ENCODE peak calls at places on chromosome 7, in eight cellular contexts. One of them, this sample, is unnamed.

GRCh38 chr7:128737867-128738390 is 1.2 kb upstream of the CALU start:
- DNase-seq in cardiac septum: no peak
- DNase-seq in AG20443: peak; percentile 58
- DNase-seq in amniotic stem cell: peak; percentile 46
- DNase-seq in CD4-positive, alpha-beta T cell: no peak
- DNase-seq in PC-3: peak; percentile 83
- DNase-seq in EL: peak; percentile 86
- DNase-seq in activated CD4-positive, alpha-beta T cell treated with anti-CD3 and anti-CD28 coated beads, Interleukin-2, amount 50 U/mL, for 4 hours: no peak
- DNase-seq in this sample: peak; percentile 54

GRCh38 chr7:134755422-134756022 is 23.9 kb upstream of the CALD1 start:
- DNase-seq in cardiac septum: no peak
- DNase-seq in activated CD4-positive, alpha-beta T cell treated with anti-CD3 and anti-CD28 coated beads, Interleukin-2, amount 50 U/mL, for 4 hours: peak; percentile 33
- DNase-seq in amniotic stem cell: peak; percentile 41
- DNase-seq in EL: peak; percentile 46
- DNase-seq in PC-3: peak; percentile 34
- DNase-seq in AG20443: peak; percentile 54
- DNase-seq in CD4-positive, alpha-beta T cell: peak; percentile 25
- DNase-seq in this sample: peak; percentile 62

GRCh38 chr7:96534221-96534620 is 175.4 kb downstream of the SEM1 start:
- DNase-seq in activated CD4-positive, alpha-beta T cell treated with anti-CD3 and anti-CD28 coated beads, Interleukin-2, amount 50 U/mL, for 4 hours: no peak
- DNase-seq in amniotic stem cell: no peak
- DNase-seq in AG20443: no peak
- DNase-seq in cardiac septum: no peak
- DNase-seq in EL: no peak
- DNase-seq in PC-3: no peak
- DNase-seq in CD4-positive, alpha-beta T cell: no peak
- DNase-seq in this sample: no peak

GRCh38 chr7:8175929-8176369 is 86.0 kb downstream of the ICA1 start:
- DNase-seq in CD4-positive, alpha-beta T cell: no peak
- DNase-seq in activated CD4-positive, alpha-beta T cell treated with anti-CD3 and anti-CD28 coated beads, Interleukin-2, amount 50 U/mL, for 4 hours: no peak
- DNase-seq in EL: no peak
- DNase-seq in cardiac septum: no peak
- DNase-seq in PC-3: no peak
- DNase-seq in amniotic stem cell: no peak
- DNase-seq in AG20443: no peak
- DNase-seq in this sample: no peak

GRCh38 chr7:45980181-45980905 is 59.3 kb upstream of the IGFBP3 start:
- DNase-seq in cardiac septum: no peak
- DNase-seq in amniotic stem cell: no peak
- DNase-seq in AG20443: peak; percentile 73
- DNase-seq in PC-3: no peak
- DNase-seq in CD4-positive, alpha-beta T cell: no peak
- DNase-seq in activated CD4-positive, alpha-beta T cell treated with anti-CD3 and anti-CD28 coated beads, Interleukin-2, amount 50 U/mL, for 4 hours: no peak
- DNase-seq in EL: peak; percentile 36
- DNase-seq in this sample: no peak

GRCh38 chr7:151427705-151428392 is 12.1 kb downstream of the CRYGN start:
- DNase-seq in EL: no peak
- DNase-seq in PC-3: no peak
- DNase-seq in AG20443: no peak
- DNase-seq in cardiac septum: no peak
- DNase-seq in CD4-positive, alpha-beta T cell: no peak
- DNase-seq in amniotic stem cell: no peak
- DNase-seq in activated CD4-positive, alpha-beta T cell treated with anti-CD3 and anti-CD28 coated beads, Interleukin-2, amount 50 U/mL, for 4 hours: no peak
- DNase-seq in this sample: no peak

GRCh38 chr7:40220421-40220911 is 85.7 kb downstream of the SUGCT start:
- DNase-seq in AG20443: peak; percentile 11
- DNase-seq in PC-3: peak; percentile 36
- DNase-seq in activated CD4-positive, alpha-beta T cell treated with anti-CD3 and anti-CD28 coated beads, Interleukin-2, amount 50 U/mL, for 4 hours: no peak
- DNase-seq in EL: peak; percentile 50
- DNase-seq in CD4-positive, alpha-beta T cell: no peak
- DNase-seq in amniotic stem cell: no peak
- DNase-seq in cardiac septum: no peak
- DNase-seq in this sample: no peak

GRCh38 chr7:98254951-98255610 is 3.0 kb upstream of the TECPR1 start:
- DNase-seq in activated CD4-positive, alpha-beta T cell treated with anti-CD3 and anti-CD28 coated beads, Interleukin-2, amount 50 U/mL, for 4 hours: no peak
- DNase-seq in EL: no peak
- DNase-seq in amniotic stem cell: no peak
- DNase-seq in AG20443: no peak
- DNase-seq in cardiac septum: no peak
- DNase-seq in PC-3: no peak
- DNase-seq in CD4-positive, alpha-beta T cell: no peak
- DNase-seq in this sample: peak; percentile 43

GRCh38 chr7:132680590-132680989 is 104.3 kb upstream of the PLXNA4 start:
- DNase-seq in cardiac septum: no peak
- DNase-seq in PC-3: no peak
- DNase-seq in CD4-positive, alpha-beta T cell: no peak
- DNase-seq in amniotic stem cell: no peak
- DNase-seq in AG20443: no peak
- DNase-seq in EL: no peak
- DNase-seq in activated CD4-positive, alpha-beta T cell treated with anti-CD3 and anti-CD28 coated beads, Interleukin-2, amount 50 U/mL, for 4 hours: no peak
- DNase-seq in this sample: no peak

GRCh38 chr7:99079104-99079503 is 64.8 kb downstream of the SMURF1 start:
- DNase-seq in amniotic stem cell: no peak
- DNase-seq in AG20443: no peak
- DNase-seq in CD4-positive, alpha-beta T cell: no peak
- DNase-seq in EL: no peak
- DNase-seq in cardiac septum: no peak
- DNase-seq in PC-3: no peak
- DNase-seq in activated CD4-positive, alpha-beta T cell treated with anti-CD3 and anti-CD28 coated beads, Interleukin-2, amount 50 U/mL, for 4 hours: no peak
- DNase-seq in this sample: no peak

GRCh38 chr7:83466956-83467355 is 182.0 kb downstream of the SEMA3E start:
- DNase-seq in CD4-positive, alpha-beta T cell: no peak
- DNase-seq in activated CD4-positive, alpha-beta T cell treated with anti-CD3 and anti-CD28 coated beads, Interleukin-2, amount 50 U/mL, for 4 hours: no peak
- DNase-seq in EL: no peak
- DNase-seq in amniotic stem cell: no peak
- DNase-seq in AG20443: no peak
- DNase-seq in cardiac septum: no peak
- DNase-seq in PC-3: no peak
- DNase-seq in this sample: no peak

GRCh38 chr7:144653449-144653848 is 182.4 kb downstream of the TPK1 start:
- DNase-seq in amniotic stem cell: no peak
- DNase-seq in cardiac septum: no peak
- DNase-seq in EL: no peak
- DNase-seq in PC-3: no peak
- DNase-seq in activated CD4-positive, alpha-beta T cell treated with anti-CD3 and anti-CD28 coated beads, Interleukin-2, amount 50 U/mL, for 4 hours: no peak
- DNase-seq in AG20443: no peak
- DNase-seq in CD4-positive, alpha-beta T cell: no peak
- DNase-seq in this sample: no peak

GRCh38 chr7:158898025-158898424 is 41.7 kb downstream of the DYNC2I1 start:
- DNase-seq in EL: no peak
- DNase-seq in activated CD4-positive, alpha-beta T cell treated with anti-CD3 and anti-CD28 coated beads, Interleukin-2, amount 50 U/mL, for 4 hours: no peak
- DNase-seq in cardiac septum: no peak
- DNase-seq in CD4-positive, alpha-beta T cell: no peak
- DNase-seq in amniotic stem cell: no peak
- DNase-seq in AG20443: no peak
- DNase-seq in PC-3: no peak
- DNase-seq in this sample: no peak

GRCh38 chr7:1247527-1248041 is 14.9 kb downstream of the UNCX start:
- DNase-seq in EL: no peak
- DNase-seq in activated CD4-positive, alpha-beta T cell treated with anti-CD3 and anti-CD28 coated beads, Interleukin-2, amount 50 U/mL, for 4 hours: no peak
- DNase-seq in AG20443: peak; percentile 66
- DNase-seq in amniotic stem cell: no peak
- DNase-seq in cardiac septum: no peak
- DNase-seq in CD4-positive, alpha-beta T cell: peak; percentile 22
- DNase-seq in PC-3: no peak
- DNase-seq in this sample: no peak

GRCh38 chr7:101575168-101575567 is 53.9 kb downstream of the MYL10 start:
- DNase-seq in AG20443: no peak
- DNase-seq in amniotic stem cell: no peak
- DNase-seq in PC-3: no peak
- DNase-seq in CD4-positive, alpha-beta T cell: no peak
- DNase-seq in activated CD4-positive, alpha-beta T cell treated with anti-CD3 and anti-CD28 coated beads, Interleukin-2, amount 50 U/mL, for 4 hours: no peak
- DNase-seq in cardiac septum: no peak
- DNase-seq in EL: no peak
- DNase-seq in this sample: no peak

GRCh38 chr7:96224682-96225081 is 97.2 kb downstream of the SLC25A13 start:
- DNase-seq in amniotic stem cell: no peak
- DNase-seq in cardiac septum: no peak
- DNase-seq in AG20443: no peak
- DNase-seq in PC-3: peak; percentile 15
- DNase-seq in CD4-positive, alpha-beta T cell: no peak
- DNase-seq in activated CD4-positive, alpha-beta T cell treated with anti-CD3 and anti-CD28 coated beads, Interleukin-2, amount 50 U/mL, for 4 hours: no peak
- DNase-seq in EL: no peak
- DNase-seq in this sample: peak; percentile 67

GRCh38 chr7:132825932-132826480 is 249.7 kb upstream of the PLXNA4 start:
- DNase-seq in AG20443: no peak
- DNase-seq in amniotic stem cell: no peak
- DNase-seq in EL: no peak
- DNase-seq in activated CD4-positive, alpha-beta T cell treated with anti-CD3 and anti-CD28 coated beads, Interleukin-2, amount 50 U/mL, for 4 hours: no peak
- DNase-seq in cardiac septum: no peak
- DNase-seq in PC-3: no peak
- DNase-seq in CD4-positive, alpha-beta T cell: no peak
- DNase-seq in this sample: no peak

GRCh38 chr7:42155836-42156540 is 81.0 kb downstream of the GLI3 start:
- DNase-seq in amniotic stem cell: no peak
- DNase-seq in cardiac septum: no peak
- DNase-seq in CD4-positive, alpha-beta T cell: no peak
- DNase-seq in activated CD4-positive, alpha-beta T cell treated with anti-CD3 and anti-CD28 coated beads, Interleukin-2, amount 50 U/mL, for 4 hours: no peak
- DNase-seq in AG20443: peak; percentile 24
- DNase-seq in PC-3: no peak
- DNase-seq in EL: peak; percentile 29
- DNase-seq in this sample: no peak

GRCh38 chr7:7808156-7808555 is 89.7 kb upstream of the RPA3 start:
- DNase-seq in amniotic stem cell: peak; percentile 7
- DNase-seq in CD4-positive, alpha-beta T cell: no peak
- DNase-seq in cardiac septum: no peak
- DNase-seq in PC-3: peak; percentile 88
- DNase-seq in EL: peak; percentile 52
- DNase-seq in activated CD4-positive, alpha-beta T cell treated with anti-CD3 and anti-CD28 coated beads, Interleukin-2, amount 50 U/mL, for 4 hours: no peak
- DNase-seq in AG20443: no peak
- DNase-seq in this sample: no peak

GRCh38 chr7:101299511-101300464 is 21.8 kb downstream of the IFT22 start:
- DNase-seq in cardiac septum: no peak
- DNase-seq in CD4-positive, alpha-beta T cell: no peak
- DNase-seq in amniotic stem cell: no peak
- DNase-seq in PC-3: no peak
- DNase-seq in EL: no peak
- DNase-seq in AG20443: no peak
- DNase-seq in activated CD4-positive, alpha-beta T cell treated with anti-CD3 and anti-CD28 coated beads, Interleukin-2, amount 50 U/mL, for 4 hours: no peak
- DNase-seq in this sample: no peak

GRCh38 chr7:103687981-103688380 is 242.0 kb upstream of the SLC26A5 start:
- DNase-seq in EL: no peak
- DNase-seq in PC-3: no peak
- DNase-seq in activated CD4-positive, alpha-beta T cell treated with anti-CD3 and anti-CD28 coated beads, Interleukin-2, amount 50 U/mL, for 4 hours: no peak
- DNase-seq in CD4-positive, alpha-beta T cell: no peak
- DNase-seq in AG20443: no peak
- DNase-seq in cardiac septum: no peak
- DNase-seq in amniotic stem cell: no peak
- DNase-seq in this sample: no peak

GRCh38 chr7:86961686-86962085 is 97.8 kb downstream of the ELAPOR2 start:
- DNase-seq in PC-3: no peak
- DNase-seq in amniotic stem cell: no peak
- DNase-seq in CD4-positive, alpha-beta T cell: no peak
- DNase-seq in cardiac septum: no peak
- DNase-seq in activated CD4-positive, alpha-beta T cell treated with anti-CD3 and anti-CD28 coated beads, Interleukin-2, amount 50 U/mL, for 4 hours: no peak
- DNase-seq in EL: no peak
- DNase-seq in AG20443: no peak
- DNase-seq in this sample: no peak

GRCh38 chr7:120043250-120043649 is 229.7 kb upstream of the KCND2 start:
- DNase-seq in activated CD4-positive, alpha-beta T cell treated with anti-CD3 and anti-CD28 coated beads, Interleukin-2, amount 50 U/mL, for 4 hours: no peak
- DNase-seq in EL: no peak
- DNase-seq in PC-3: no peak
- DNase-seq in AG20443: no peak
- DNase-seq in cardiac septum: no peak
- DNase-seq in amniotic stem cell: no peak
- DNase-seq in CD4-positive, alpha-beta T cell: no peak
- DNase-seq in this sample: no peak

GRCh38 chr7:44187636-44188416 is 1.4 kb downstream of the GCK start:
- DNase-seq in cardiac septum: no peak
- DNase-seq in amniotic stem cell: no peak
- DNase-seq in PC-3: no peak
- DNase-seq in EL: no peak
- DNase-seq in CD4-positive, alpha-beta T cell: no peak
- DNase-seq in AG20443: no peak
- DNase-seq in activated CD4-positive, alpha-beta T cell treated with anti-CD3 and anti-CD28 coated beads, Interleukin-2, amount 50 U/mL, for 4 hours: no peak
- DNase-seq in this sample: no peak

GRCh38 chr7:18995811-18996400 is 121.5 kb downstream of the TWIST1 start:
- DNase-seq in amniotic stem cell: no peak
- DNase-seq in cardiac septum: no peak
- DNase-seq in PC-3: no peak
- DNase-seq in AG20443: no peak
- DNase-seq in activated CD4-positive, alpha-beta T cell treated with anti-CD3 and anti-CD28 coated beads, Interleukin-2, amount 50 U/mL, for 4 hours: no peak
- DNase-seq in CD4-positive, alpha-beta T cell: no peak
- DNase-seq in EL: no peak
- DNase-seq in this sample: no peak

GRCh38 chr7:128862571-128863432 is at the start of gene ATP6V1F:
- DNase-seq in EL: peak; percentile 96
- DNase-seq in PC-3: peak; percentile 97
- DNase-seq in activated CD4-positive, alpha-beta T cell treated with anti-CD3 and anti-CD28 coated beads, Interleukin-2, amount 50 U/mL, for 4 hours: peak; percentile 99
- DNase-seq in AG20443: peak; percentile 100
- DNase-seq in CD4-positive, alpha-beta T cell: peak; percentile 99
- DNase-seq in amniotic stem cell: peak; percentile 83
- DNase-seq in cardiac septum: peak; percentile 99
- DNase-seq in this sample: peak; percentile 98

GRCh38 chr7:45087301-45088145 is 1.2 kb downstream of the NACAD start:
- DNase-seq in amniotic stem cell: no peak
- DNase-seq in cardiac septum: no peak
- DNase-seq in PC-3: no peak
- DNase-seq in activated CD4-positive, alpha-beta T cell treated with anti-CD3 and anti-CD28 coated beads, Interleukin-2, amount 50 U/mL, for 4 hours: no peak
- DNase-seq in CD4-positive, alpha-beta T cell: no peak
- DNase-seq in EL: no peak
- DNase-seq in AG20443: no peak
- DNase-seq in this sample: no peak

GRCh38 chr7:92253251-92253650 is 7.5 kb downstream of the ANKIB1 start:
- DNase-seq in activated CD4-positive, alpha-beta T cell treated with anti-CD3 and anti-CD28 coated beads, Interleukin-2, amount 50 U/mL, for 4 hours: no peak
- DNase-seq in EL: no peak
- DNase-seq in PC-3: no peak
- DNase-seq in CD4-positive, alpha-beta T cell: no peak
- DNase-seq in cardiac septum: no peak
- DNase-seq in AG20443: no peak
- DNase-seq in amniotic stem cell: no peak
- DNase-seq in this sample: no peak

GRCh38 chr7:96174812-96175211 is 147.1 kb downstream of the SLC25A13 start:
- DNase-seq in PC-3: no peak
- DNase-seq in AG20443: no peak
- DNase-seq in CD4-positive, alpha-beta T cell: no peak
- DNase-seq in cardiac septum: no peak
- DNase-seq in amniotic stem cell: no peak
- DNase-seq in EL: no peak
- DNase-seq in activated CD4-positive, alpha-beta T cell treated with anti-CD3 and anti-CD28 coated beads, Interleukin-2, amount 50 U/mL, for 4 hours: no peak
- DNase-seq in this sample: no peak

GRCh38 chr7:158351481-158351880 is 236.1 kb downstream of the PTPRN2 start:
- DNase-seq in CD4-positive, alpha-beta T cell: no peak
- DNase-seq in amniotic stem cell: no peak
- DNase-seq in PC-3: no peak
- DNase-seq in EL: no peak
- DNase-seq in AG20443: no peak
- DNase-seq in cardiac septum: no peak
- DNase-seq in activated CD4-positive, alpha-beta T cell treated with anti-CD3 and anti-CD28 coated beads, Interleukin-2, amount 50 U/mL, for 4 hours: no peak
- DNase-seq in this sample: no peak

GRCh38 chr7:137074386-137075030 is 206.1 kb downstream of the CHRM2 start:
- DNase-seq in AG20443: peak; percentile 33
- DNase-seq in CD4-positive, alpha-beta T cell: no peak
- DNase-seq in PC-3: peak; percentile 85
- DNase-seq in cardiac septum: no peak
- DNase-seq in EL: peak; percentile 63
- DNase-seq in activated CD4-positive, alpha-beta T cell treated with anti-CD3 and anti-CD28 coated beads, Interleukin-2, amount 50 U/mL, for 4 hours: no peak
- DNase-seq in amniotic stem cell: no peak
- DNase-seq in this sample: no peak

GRCh38 chr7:106767498-106768323 is 97.4 kb upstream of the PIK3CG start:
- DNase-seq in amniotic stem cell: no peak
- DNase-seq in activated CD4-positive, alpha-beta T cell treated with anti-CD3 and anti-CD28 coated beads, Interleukin-2, amount 50 U/mL, for 4 hours: no peak
- DNase-seq in PC-3: no peak
- DNase-seq in AG20443: peak; percentile 34
- DNase-seq in CD4-positive, alpha-beta T cell: no peak
- DNase-seq in cardiac septum: no peak
- DNase-seq in EL: peak; percentile 54
- DNase-seq in this sample: no peak

This sample was measured in dermis blood vessel endothelial cell.